ENCODE peak calls at places on chromosomes 13 and 19, in four cellular contexts. One of them, this sample, is unnamed.
A peak's percentile ranks its signal among the peaks of the same experiment; 100 is the strongest.

GRCh38 chr19:1250374-1251232 is 2.2 kb downstream of the MIDN start:
- DNase-seq in uterus: peak; percentile 75
- DNase-seq in neural crest cell: peak; percentile 83
- DNase-seq in suprapubic skin: peak; percentile 82
- DNase-seq in this sample: no peak

GRCh38 chr19:13396256-13397080 is 109.8 kb downstream of the CACNA1A start:
- DNase-seq in uterus: no peak
- DNase-seq in neural crest cell: peak; percentile 64
- DNase-seq in suprapubic skin: no peak
- DNase-seq in this sample: peak; percentile 38

GRCh38 chr19:10517760-10518443 is 655 bp upstream of the S1PR5 start:
- DNase-seq in uterus: no peak
- DNase-seq in neural crest cell: no peak
- DNase-seq in suprapubic skin: no peak
- DNase-seq in this sample: no peak

GRCh38 chr13:30114586-30115256 is 192.6 kb downstream of the KATNAL1 start:
- DNase-seq in uterus: peak; percentile 92
- DNase-seq in neural crest cell: peak; percentile 97
- DNase-seq in suprapubic skin: peak; percentile 94
- DNase-seq in this sample: peak; percentile 92

GRCh38 chr13:91145806-91146205 is 201.7 kb upstream of the MIR17HG start:
- DNase-seq in uterus: no peak
- DNase-seq in neural crest cell: no peak
- DNase-seq in suprapubic skin: no peak
- DNase-seq in this sample: no peak

GRCh38 chr13:106533940-106534843 is 1.3 kb downstream of the EFNB2 start:
- DNase-seq in uterus: peak; percentile 38
- DNase-seq in neural crest cell: peak; percentile 33
- DNase-seq in suprapubic skin: peak; percentile 78
- DNase-seq in this sample: no peak

GRCh38 chr19:2227415-2228156 is 8.5 kb downstream of the PLEKHJ1 start:
- DNase-seq in uterus: no peak
- DNase-seq in neural crest cell: no peak
- DNase-seq in suprapubic skin: no peak
- DNase-seq in this sample: no peak

GRCh38 chr13:91144054-91144453 is 203.4 kb upstream of the MIR17HG start:
- DNase-seq in uterus: no peak
- DNase-seq in neural crest cell: no peak
- DNase-seq in suprapubic skin: no peak
- DNase-seq in this sample: no peak

GRCh38 chr13:50069255-50069654 is 54.0 kb downstream of the KCNRG start:
- DNase-seq in uterus: no peak
- DNase-seq in neural crest cell: no peak
- DNase-seq in suprapubic skin: no peak
- DNase-seq in this sample: no peak

GRCh38 chr13:49821216-49821820 is 28.8 kb upstream of the KPNA3 start:
- DNase-seq in uterus: no peak
- DNase-seq in neural crest cell: no peak
- DNase-seq in suprapubic skin: no peak
- DNase-seq in this sample: no peak

GRCh38 chr19:51511353-51511752 is 9.8 kb upstream of the SIGLEC12 start:
- DNase-seq in uterus: no peak
- DNase-seq in neural crest cell: no peak
- DNase-seq in suprapubic skin: no peak
- DNase-seq in this sample: no peak

GRCh38 chr19:50414850-50415660 is 3.7 kb upstream of the SPIB start:
- DNase-seq in uterus: peak; percentile 58
- DNase-seq in neural crest cell: peak; percentile 89
- DNase-seq in suprapubic skin: no peak
- DNase-seq in this sample: peak; percentile 72

GRCh38 chr13:63393112-63393511 is 1977.5 kb upstream of the PCDH20 start:
- DNase-seq in uterus: no peak
- DNase-seq in neural crest cell: no peak
- DNase-seq in suprapubic skin: no peak
- DNase-seq in this sample: no peak

GRCh38 chr13:99087954-99088491 is 110.2 kb upstream of the DOCK9 start:
- DNase-seq in uterus: no peak
- DNase-seq in neural crest cell: no peak
- DNase-seq in suprapubic skin: no peak
- DNase-seq in this sample: no peak

GRCh38 chr13:113930711-113931637 is 42.9 kb downstream of the C13orf46 start:
- DNase-seq in uterus: peak; percentile 11
- DNase-seq in neural crest cell: no peak
- DNase-seq in suprapubic skin: peak; percentile 61
- DNase-seq in this sample: peak; percentile 14

GRCh38 chr13:23789576-23790346 is 99.4 kb downstream of the MIPEP start:
- DNase-seq in uterus: no peak
- DNase-seq in neural crest cell: no peak
- DNase-seq in suprapubic skin: no peak
- DNase-seq in this sample: no peak

GRCh38 chr13:60970736-60971135 is 444.9 kb downstream of the PCDH20 start:
- DNase-seq in uterus: no peak
- DNase-seq in neural crest cell: no peak
- DNase-seq in suprapubic skin: no peak
- DNase-seq in this sample: no peak

GRCh38 chr19:41537789-41538188 is 38.2 kb upstream of the CEACAM21 start:
- DNase-seq in uterus: no peak
- DNase-seq in neural crest cell: no peak
- DNase-seq in suprapubic skin: no peak
- DNase-seq in this sample: no peak

GRCh38 chr19:49475995-49476880 is 2.2 kb downstream of the FLT3LG start:
- DNase-seq in uterus: no peak
- DNase-seq in neural crest cell: peak; percentile 78
- DNase-seq in suprapubic skin: peak; percentile 81
- DNase-seq in this sample: no peak

GRCh38 chr19:27858981-27859581 is 1353.9 kb downstream of the UQCRFS1 start:
- DNase-seq in uterus: no peak
- DNase-seq in neural crest cell: no peak
- DNase-seq in suprapubic skin: no peak
- DNase-seq in this sample: no peak

GRCh38 chr13:93233997-93234416 is 7.4 kb downstream of the GPC6 start:
- DNase-seq in uterus: no peak
- DNase-seq in neural crest cell: no peak
- DNase-seq in suprapubic skin: no peak
- DNase-seq in this sample: no peak

GRCh38 chr13:93234459-93234858 is 7.9 kb downstream of the GPC6 start:
- DNase-seq in uterus: no peak
- DNase-seq in neural crest cell: no peak
- DNase-seq in suprapubic skin: no peak
- DNase-seq in this sample: no peak

GRCh38 chr13:93235258-93236015 is 8.8 kb downstream of the GPC6 start:
- DNase-seq in uterus: no peak
- DNase-seq in neural crest cell: no peak
- DNase-seq in suprapubic skin: no peak
- DNase-seq in this sample: no peak

GRCh38 chr13:93243375-93244063 is 16.9 kb downstream of the GPC6 start:
- DNase-seq in uterus: no peak
- DNase-seq in neural crest cell: no peak
- DNase-seq in suprapubic skin: no peak
- DNase-seq in this sample: no peak

DNA sequence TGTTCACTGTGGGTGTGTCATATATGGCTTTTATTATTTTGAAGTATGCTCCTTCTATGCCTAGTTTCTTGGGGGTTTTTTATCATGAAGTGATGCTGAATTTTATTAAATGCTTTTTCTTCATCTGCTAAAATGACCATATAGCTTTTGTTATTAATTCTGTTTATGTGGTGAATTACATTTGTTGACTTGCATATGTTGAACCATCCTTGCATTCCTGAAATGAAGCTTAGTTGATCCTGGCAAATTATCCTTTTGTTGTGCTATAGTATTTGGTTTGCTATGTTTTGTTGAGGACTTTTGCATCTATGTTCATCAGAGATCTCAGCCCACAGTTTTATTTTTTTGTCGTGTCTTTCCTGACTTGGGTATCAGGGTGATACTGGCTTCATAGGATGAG is 12.1 kb downstream of the GPC6 start:
- DNase-seq in uterus: no peak
- DNase-seq in neural crest cell: no peak
- DNase-seq in suprapubic skin: no peak
- DNase-seq in this sample: no peak
- TF ChIP-seq CTCF in uterus: no peak
- TF ChIP-seq CTCF in neural crest cell: no peak
- TF ChIP-seq CTCF in suprapubic skin: no peak
- TF ChIP-seq CTCF in this sample: no peak

GRCh38 chr13:35190241-35190640 is 248.2 kb downstream of the NBEA start:
- DNase-seq in uterus: no peak
- DNase-seq in neural crest cell: no peak
- DNase-seq in suprapubic skin: no peak
- DNase-seq in this sample: no peak
- TF ChIP-seq CTCF in uterus: no peak
- TF ChIP-seq CTCF in neural crest cell: no peak
- TF ChIP-seq CTCF in suprapubic skin: no peak
- TF ChIP-seq CTCF in this sample: no peak

DNA sequence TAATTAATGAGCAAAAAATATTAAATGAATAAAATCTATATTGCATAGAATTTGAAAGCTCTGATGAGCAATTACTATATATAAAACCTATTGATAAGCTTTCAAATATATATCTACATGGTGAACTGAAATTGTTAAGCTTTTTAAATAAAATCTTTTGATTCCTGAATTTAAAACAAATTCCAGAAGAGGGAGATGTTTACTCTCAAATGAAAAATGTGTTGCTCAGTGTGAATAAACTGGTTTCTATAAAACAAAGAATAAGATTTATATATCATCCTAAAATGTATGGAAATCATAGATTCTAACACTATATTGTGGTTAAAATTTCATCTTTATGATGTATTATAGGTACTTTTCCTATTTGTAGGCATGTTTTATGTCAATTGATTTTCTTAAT is 171.5 kb upstream of the SLITRK6 start:
- DNase-seq in uterus: no peak
- DNase-seq in neural crest cell: no peak
- DNase-seq in suprapubic skin: no peak
- DNase-seq in this sample: no peak
- TF ChIP-seq CTCF in uterus: no peak
- TF ChIP-seq CTCF in neural crest cell: peak; percentile 63
- TF ChIP-seq CTCF in suprapubic skin: no peak
- TF ChIP-seq CTCF in this sample: no peak

GRCh38 chr19:16887353-16888265 is 1.2 kb upstream of the F2RL3 start:
- DNase-seq in uterus: no peak
- DNase-seq in neural crest cell: no peak
- DNase-seq in suprapubic skin: no peak
- DNase-seq in this sample: no peak

GRCh38 chr19:16889883-16890460 is 1.2 kb downstream of the F2RL3 start:
- DNase-seq in uterus: no peak
- DNase-seq in neural crest cell: no peak
- DNase-seq in suprapubic skin: no peak
- DNase-seq in this sample: no peak

GRCh38 chr19:16889429-16889882 is 657 bp downstream of the F2RL3 start:
- DNase-seq in uterus: no peak
- DNase-seq in neural crest cell: no peak
- DNase-seq in suprapubic skin: no peak
- DNase-seq in this sample: no peak

GRCh38 chr19:16890461-16891184 is 1.8 kb downstream of the F2RL3 start:
- DNase-seq in uterus: no peak
- DNase-seq in neural crest cell: no peak
- DNase-seq in suprapubic skin: no peak
- DNase-seq in this sample: no peak

GRCh38 chr19:16888629-16889371 is at the start of gene F2RL3:
- DNase-seq in uterus: peak; percentile 74
- DNase-seq in neural crest cell: no peak
- DNase-seq in suprapubic skin: no peak
- DNase-seq in this sample: no peak
- TF ChIP-seq CTCF in uterus: no peak
- TF ChIP-seq CTCF in neural crest cell: no peak
- TF ChIP-seq CTCF in suprapubic skin: no peak
- TF ChIP-seq CTCF in this sample: no peak

GRCh38 chr13:66543780-66544179 is 686.4 kb downstream of the PCDH9 start:
- DNase-seq in uterus: no peak
- DNase-seq in neural crest cell: no peak
- DNase-seq in suprapubic skin: no peak
- DNase-seq in this sample: no peak
- TF ChIP-seq CTCF in uterus: no peak
- TF ChIP-seq CTCF in neural crest cell: no peak
- TF ChIP-seq CTCF in suprapubic skin: no peak
- TF ChIP-seq CTCF in this sample: no peak

GRCh38 chr19:11798391-11799296 is at the start of gene ZNF491:
- DNase-seq in uterus: peak; percentile 91
- DNase-seq in neural crest cell: peak; percentile 88
- DNase-seq in suprapubic skin: peak; percentile 92
- DNase-seq in this sample: peak; percentile 84
- TF ChIP-seq CTCF in uterus: peak; percentile 23
- TF ChIP-seq CTCF in neural crest cell: peak; percentile 61
- TF ChIP-seq CTCF in suprapubic skin: no peak
- TF ChIP-seq CTCF in this sample: no peak

DNA sequence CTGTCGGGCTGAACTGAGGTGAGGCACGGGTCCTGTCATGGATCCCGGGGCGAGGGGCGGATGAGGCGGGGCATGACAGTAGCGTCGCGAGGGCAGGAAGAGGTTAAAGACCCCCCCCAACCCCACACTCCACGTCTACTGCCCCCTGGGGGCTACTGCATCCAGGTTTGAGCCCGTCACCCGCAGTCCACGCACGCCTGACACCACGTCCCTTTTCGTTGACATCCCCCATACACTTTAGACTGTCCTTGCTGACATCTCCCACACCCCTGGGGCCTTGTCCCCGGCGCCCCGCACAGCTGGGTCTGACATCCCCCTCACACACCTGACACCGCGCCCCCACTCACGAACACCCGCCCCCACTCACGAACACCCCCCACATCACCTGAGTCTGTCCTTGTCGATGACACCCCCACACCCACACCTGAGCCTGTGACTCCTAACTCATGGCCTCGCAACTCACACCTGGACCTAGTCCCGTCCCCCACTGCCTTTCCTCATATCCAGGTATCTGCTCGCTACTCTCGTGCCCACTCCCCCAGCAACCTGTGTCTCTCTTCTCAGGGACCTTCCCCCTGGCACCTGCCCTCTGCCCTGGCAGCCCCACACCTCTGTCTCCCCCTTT is 416 bp downstream of the SLC25A42 start:
- DNase-seq in uterus: no peak
- DNase-seq in neural crest cell: no peak
- DNase-seq in suprapubic skin: no peak
- DNase-seq in this sample: no peak
- TF ChIP-seq CTCF in uterus: peak; percentile 15
- TF ChIP-seq CTCF in neural crest cell: peak; percentile 49
- TF ChIP-seq CTCF in suprapubic skin: no peak
- TF ChIP-seq CTCF in this sample: no peak